ENCODE peak calls at places on chromosomes 11 and 22, in five cellular contexts. I is A549, T is fibroblast of lung, W is IMR-90, R is BE2C. X is an unnamed sample.

GRCh38 chr11:46984987-46985386 is 48.4 kb downstream of the CSTPP1 start:
- DNase-seq in I (no peak), R (no peak), T (no peak), W (peak; percentile 19), X (no peak)

GRCh38 chr11:46003647-46004046 is 81.2 kb downstream of the LARGE2 start:
- DNase-seq in W (peak; percentile 31), T (peak; percentile 32), I (no peak), R (no peak), X (no peak)

GRCh38 chr22:48179571-48180546 is 1417.4 kb downstream of the TBC1D22A start:
- DNase-seq in W (no peak), I (no peak), T (no peak), R (no peak), X (no peak)

GRCh38 chr11:19660076-19660475 is 52.6 kb upstream of the NAV2 start:
- DNase-seq in I (peak; percentile 81), T (peak; percentile 81), W (peak; percentile 85), R (peak; percentile 38), X (no peak)

GRCh38 chr22:49564054-49564453 is 263.6 kb downstream of the BRD1 start:
- DNase-seq in T (no peak), R (no peak), W (no peak), I (no peak), X (no peak)

GRCh38 chr22:24086310-24086709 is 75.2 kb downstream of the CABIN1 start:
- DNase-seq in R (no peak), W (no peak), I (no peak), T (no peak), X (no peak)

GRCh38 chr11:59175104-59175503 is 3.2 kb downstream of the DTX4 start:
- DNase-seq in W (no peak), I (no peak), R (no peak), T (no peak), X (no peak)

GRCh38 chr22:17120711-17121234 is 387 bp downstream of the TMEM121B start:
- DNase-seq in T (peak; percentile 8), I (no peak), R (no peak), W (no peak), X (peak; percentile 7)

GRCh38 chr22:41779889-41780505 is 20.5 kb upstream of the CCDC134 start:
- DNase-seq in R (no peak), I (no peak), W (no peak), T (no peak), X (no peak)

GRCh38 chr11:126072141-126072741 is 9.6 kb upstream of the CDON start:
- DNase-seq in R (no peak), I (no peak), W (no peak), T (peak; percentile 54), X (no peak)

GRCh38 chr22:31872209-31872608 is 72.1 kb upstream of the YWHAH start:
- DNase-seq in T (no peak), W (no peak), I (peak; percentile 14), R (peak; percentile 26), X (no peak)

GRCh38 chr11:64765291-64765803 is 5.6 kb upstream of the PYGM start:
- DNase-seq in R (no peak), W (no peak), I (no peak), T (no peak), X (peak; percentile 39)

GRCh38 chr11:88051386-88051785 is 123.9 kb downstream of the RAB38 start:
- DNase-seq in R (no peak), W (peak; percentile 47), I (peak; percentile 17), T (peak; percentile 16), X (no peak)

GRCh38 chr11:101487775-101488174 is 96.0 kb downstream of the TRPC6 start:
- DNase-seq in R (no peak), W (peak; percentile 79), T (peak; percentile 23), I (no peak), X (no peak)

GRCh38 chr11:10452211-10452767 is 2.8 kb upstream of the AMPD3 start:
- DNase-seq in R (no peak), I (no peak), T (no peak), W (peak; percentile 19), X (no peak)

GRCh38 chr11:129580278-129580677 is 204.6 kb downstream of the BARX2 start:
- DNase-seq in W (no peak), R (no peak), I (no peak), T (no peak), X (no peak)

DNA sequence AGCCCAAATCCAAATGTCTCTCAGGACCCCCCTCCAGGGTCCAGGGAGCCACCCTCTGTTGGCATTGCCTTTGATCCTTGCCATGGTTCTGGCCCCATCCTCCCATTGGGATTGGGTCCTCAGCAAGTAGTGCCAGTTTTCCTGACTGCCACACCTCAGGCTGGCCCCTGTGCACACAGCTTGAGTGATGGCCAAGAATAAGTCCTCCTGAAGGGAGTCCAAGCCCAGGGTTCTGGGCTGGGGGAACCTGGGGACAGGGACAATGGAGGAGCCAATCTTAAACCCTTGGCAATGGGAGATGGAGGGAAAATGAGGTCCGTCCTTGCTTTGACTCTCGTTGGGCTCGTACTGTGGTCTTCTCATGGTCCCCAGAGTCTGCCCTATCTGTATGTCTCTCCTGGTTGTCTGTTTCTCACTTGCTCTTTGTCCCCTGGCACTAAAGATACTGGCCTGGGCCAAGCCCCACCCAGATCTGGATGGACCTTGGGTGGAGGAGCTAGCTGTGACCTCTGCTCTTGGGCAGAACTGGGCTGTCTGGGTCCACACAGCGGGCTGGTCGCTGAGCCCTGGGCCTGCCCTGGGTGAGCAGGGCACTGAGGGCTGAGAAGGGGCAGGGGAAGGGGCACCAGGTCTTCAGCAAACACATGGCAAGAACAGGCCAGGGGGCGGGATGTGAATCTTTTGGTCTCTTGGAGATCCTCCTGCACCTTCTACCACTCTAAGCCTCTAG is 2.9 kb downstream of the SOX10 start:
- DNase-seq in W (no peak), I (no peak), R (no peak), T (no peak), X (no peak)
- H3K4me3 ChIP-seq in W (no peak overlapping the region), I (no peak overlapping the region), R (no peak overlapping the region), T (no peak overlapping the region), X (no peak overlapping the region)

DNA sequence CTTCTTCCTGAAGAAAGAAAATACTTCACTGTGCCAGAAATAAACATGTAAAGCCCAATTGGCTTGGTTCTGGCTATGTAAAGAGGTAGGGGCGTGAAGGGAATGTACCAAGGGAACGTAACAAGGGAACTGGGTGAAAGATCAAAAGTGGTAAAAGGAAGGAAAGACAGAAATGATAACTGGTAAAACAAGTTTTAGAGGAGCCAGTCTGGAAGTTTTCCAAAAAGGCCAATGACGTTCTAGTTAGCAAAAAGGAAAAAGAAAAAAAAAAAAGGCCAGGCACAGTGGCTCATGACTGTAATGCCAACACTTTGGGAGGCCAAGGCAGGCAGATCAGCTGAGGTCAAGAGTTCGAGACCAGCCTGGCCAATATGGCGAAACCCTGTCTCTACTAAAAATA is 21.2 kb upstream of the CRTAM start:
- DNase-seq in I (no peak), T (no peak), R (no peak), W (no peak), X (peak; percentile 4)
- TF ChIP-seq CTCF in I (no peak), T (no peak), R (no peak), W (no peak), X (no peak)

DNA sequence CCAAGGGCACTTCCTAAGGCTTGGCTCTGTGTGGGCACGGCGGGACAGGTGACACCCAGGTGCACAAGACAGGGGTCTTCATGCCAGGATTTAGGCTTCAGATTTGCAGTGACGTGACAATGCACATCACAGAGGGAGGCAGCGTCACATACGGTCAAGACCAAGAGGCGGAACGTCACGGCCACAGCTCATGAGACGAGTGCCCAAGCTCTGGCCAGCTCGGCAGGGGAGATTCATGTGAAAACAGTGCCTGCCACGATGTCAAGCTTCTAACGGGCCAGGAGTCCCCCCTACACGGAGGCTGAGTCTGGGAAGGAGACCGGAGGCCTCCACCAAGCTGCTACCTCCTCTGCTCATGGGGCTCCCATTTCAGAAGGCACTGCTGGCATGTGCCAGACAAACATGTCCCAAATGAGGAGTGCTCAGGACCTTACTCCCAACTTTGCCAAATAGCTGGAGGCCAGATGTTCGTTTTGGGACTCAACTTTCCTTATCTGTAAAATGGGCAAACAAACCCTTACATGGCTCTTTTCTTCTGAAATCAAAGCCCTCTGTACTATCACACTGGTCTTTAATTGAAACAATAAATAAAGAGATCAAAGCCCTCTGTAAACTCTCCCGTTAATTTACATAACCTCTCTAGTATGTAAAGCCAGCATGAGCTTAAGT is 16.6 kb downstream of the VPS37C start:
- DNase-seq in I (no peak), W (no peak), R (no peak), T (no peak), X (no peak)
- H3K4me1 ChIP-seq in I (peaks cover 2% of the 10 kb centered on the region), W (peaks cover 3% of the 10 kb centered on the region), R (no peaks in the 10 kb centered on the region), T (peaks cover 6% of the 10 kb centered on the region), X (peaks cover 31% of the 10 kb centered on the region)

DNA sequence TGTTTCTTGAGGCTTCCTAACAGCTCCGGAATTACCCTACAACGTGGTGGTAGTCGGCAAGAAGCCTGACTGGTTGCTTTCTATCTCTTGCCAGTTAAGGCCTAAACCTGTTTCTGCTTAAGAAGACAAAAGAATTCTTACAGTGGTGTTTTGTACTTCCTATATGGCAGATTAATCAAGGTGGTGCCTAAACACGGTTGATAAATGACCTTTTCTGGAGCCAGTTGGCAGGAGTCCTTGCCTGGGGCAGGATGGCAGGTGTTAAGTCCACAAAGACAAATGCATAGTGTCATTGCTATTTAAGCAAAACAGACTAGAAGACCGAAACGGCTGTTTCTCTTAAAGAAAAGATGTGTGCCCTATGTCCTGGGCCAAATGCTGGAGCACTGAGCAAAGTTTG is 9.9 kb downstream of the GVQW3 start:
- DNase-seq in I (no peak), R (no peak), W (no peak), T (peak; percentile 60), X (no peak)
- H3K4me3 ChIP-seq in I (no peak overlapping the region), R (no peak overlapping the region), W (no peak overlapping the region), T (no peak overlapping the region), X (no peak overlapping the region)